ENCODE peak calls at places on chromosomes 1 and 21, in seven cellular contexts. W, L, H, Z, M, I and X are unnamed samples.

GRCh38 chr1:15756143-15757015 is 2.2 kb upstream of the FBLIM1 start:
- DNase-seq in L (no peak), M (no peak), Z (no peak), I (no peak), W (peak; percentile 47), H (no peak), X (no peak)

GRCh38 chr1:168693197-168693871 is 35.7 kb downstream of the DPT start:
- DNase-seq in W (no peak), Z (no peak), H (no peak), L (no peak), I (no peak), M (no peak), X (no peak)

GRCh38 chr1:23522244-23523013 is 8.6 kb downstream of the E2F2 start:
- DNase-seq in I (no peak), L (no peak), H (no peak), Z (peak; percentile 44), M (peak; percentile 85), W (no peak), X (no peak)

GRCh38 chr1:114314098-114314497 is 160.4 kb upstream of the SYT6 start:
- DNase-seq in H (no peak), I (peak; percentile 76), Z (peak; percentile 36), W (no peak), L (no peak), M (no peak), X (peak; percentile 26)

GRCh38 chr1:156246762-156247459 is 945 bp downstream of the PAQR6 start:
- DNase-seq in H (no peak), W (no peak), Z (no peak), M (no peak), I (no peak), L (no peak), X (no peak)

GRCh38 chr1:173411835-173412742 is 65.0 kb upstream of the PRDX6 start:
- DNase-seq in H (no peak), Z (peak; percentile 93), W (no peak), M (no peak), L (no peak), I (peak; percentile 87), X (peak; percentile 90)

GRCh38 chr1:2194319-2194897 is at the start of gene FAAP20:
- DNase-seq in I (peak; percentile 20), M (peak; percentile 69), H (no peak), W (no peak), Z (peak; percentile 54), L (no peak), X (peak; percentile 35)

GRCh38 chr1:14598498-14599172 is at the start of gene KAZN:
- DNase-seq in I (no peak), H (no peak), M (no peak), Z (no peak), L (peak; percentile 64), W (no peak), X (no peak)

GRCh38 chr1:231774719-231775322 is 148.2 kb downstream of the DISC1 start:
- DNase-seq in H (no peak), Z (no peak), L (no peak), M (peak; percentile 71), W (no peak), I (no peak), X (no peak)

GRCh38 chr1:121519042-121519755 is 334.4 kb downstream of the SRGAP2C start:
- DNase-seq in M (peak; percentile 88), L (peak; percentile 49), H (no peak), W (peak; percentile 1), I (no peak), Z (no peak), X (no peak)

GRCh38 chr1:32816676-32817158 is 441 bp downstream of the YARS1 start:
- DNase-seq in M (peak; percentile 62), L (no peak), W (peak; percentile 67), H (no peak), Z (peak; percentile 36), I (no peak), X (peak; percentile 12)

GRCh38 chr1:119874186-119874585 is 22.1 kb downstream of the ADAM30 start:
- DNase-seq in M (no peak), I (no peak), L (no peak), W (no peak), H (no peak), Z (no peak), X (no peak)

GRCh38 chr1:80656011-80656627 is 1144.6 kb upstream of the ADGRL2 start:
- DNase-seq in Z (peak; percentile 39), W (no peak), H (no peak), M (peak; percentile 2), I (no peak), L (peak; percentile 12), X (no peak)

GRCh38 chr1:181161170-181161870 is 72.8 kb downstream of the IER5 start:
- DNase-seq in Z (no peak), I (no peak), H (no peak), M (peak; percentile 53), L (no peak), W (no peak), X (no peak)

GRCh38 chr1:204073837-204074273 is 940 bp downstream of the SOX13 start:
- DNase-seq in L (no peak), Z (peak; percentile 12), H (no peak), M (no peak), I (no peak), W (no peak), X (no peak)

GRCh38 chr1:151368745-151369610 is 3.5 kb downstream of the SELENBP1 start:
- DNase-seq in W (no peak), Z (no peak), I (no peak), H (no peak), M (no peak), L (no peak), X (no peak)

GRCh38 chr1:19877821-19878636 is 4.2 kb upstream of the OTUD3 start:
- DNase-seq in I (no peak), Z (peak; percentile 58), L (no peak), M (peak; percentile 39), H (no peak), W (no peak), X (peak; percentile 21)

GRCh38 chr1:157085416-157085815 is 14.2 kb downstream of the ETV3L start:
- DNase-seq in H (no peak), L (no peak), Z (peak; percentile 25), M (peak; percentile 91), W (no peak), I (no peak), X (no peak)

GRCh38 chr1:218365600-218365999 is 20.5 kb downstream of the TGFB2 start:
- DNase-seq in H (no peak), W (no peak), L (no peak), Z (no peak), M (no peak), I (peak; percentile 49), X (no peak)

GRCh38 chr1:234670936-234671628 is 61.1 kb upstream of the IRF2BP2 start:
- DNase-seq in H (no peak), L (no peak), I (no peak), M (no peak), W (no peak), Z (no peak), X (no peak)

GRCh38 chr1:220991959-220992704 is 112.9 kb downstream of the HLX start:
- DNase-seq in Z (peak; percentile 64), L (no peak), I (no peak), H (no peak), M (no peak), W (no peak), X (peak; percentile 14)

DNA sequence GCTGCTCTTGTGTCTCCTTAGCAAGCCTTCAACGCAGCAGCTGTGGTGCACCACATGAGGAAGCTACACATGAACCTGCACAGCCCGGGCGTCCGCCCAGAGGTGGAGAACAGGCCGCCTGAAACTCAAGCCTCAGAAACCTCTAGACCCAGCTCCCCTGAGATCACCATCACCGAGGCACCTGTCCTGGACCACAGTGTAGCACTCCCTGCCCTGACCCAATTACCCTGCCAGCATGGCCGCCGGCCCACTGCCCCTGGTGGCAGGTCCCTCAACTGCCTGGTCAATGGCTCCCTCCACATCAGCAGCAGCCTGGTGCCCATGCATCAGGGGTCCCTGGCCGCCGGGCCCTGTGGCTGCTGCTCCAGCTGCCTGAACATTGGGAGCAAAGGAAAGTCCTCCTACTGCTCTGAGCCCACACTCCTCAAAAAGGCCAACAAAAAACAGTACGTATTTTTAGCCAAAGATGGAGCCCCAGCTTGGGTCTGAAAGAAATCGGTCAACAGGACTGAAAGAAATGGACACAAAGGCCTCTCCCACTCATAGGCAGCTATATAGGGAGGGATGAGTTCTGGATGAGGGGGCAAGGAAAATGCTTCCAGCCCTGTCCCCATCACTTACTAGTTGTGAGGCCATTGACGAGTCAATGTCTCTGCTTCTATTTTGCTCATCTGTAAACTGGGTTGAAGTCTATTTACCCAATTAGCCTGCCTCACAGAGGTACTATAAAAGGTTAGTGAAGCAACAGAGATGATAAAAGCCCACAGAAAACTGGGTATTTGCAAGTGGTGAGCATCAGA is 28.5 kb downstream of the CAMK1G start:
- DNase-seq in I (no peak), M (no peak), W (no peak), H (no peak), Z (no peak), L (no peak), X (no peak)
- TF ChIP-seq CTCF in I (no peak), M (peak; percentile 16), W (no peak), H (no peak), Z (no peak), L (no peak), X (peak; percentile 42)

GRCh38 chr1:215992620-215993019 is 425.5 kb downstream of the KCTD3 start:
- DNase-seq in Z (peak; percentile 26), L (no peak), W (no peak), M (peak; percentile 12), I (no peak), H (no peak), X (peak; percentile 43)
- TF ChIP-seq CTCF in Z (peak; percentile 42), L (peak; percentile 64), W (no peak), M (peak; percentile 18), I (peak; percentile 63), H (no peak), X (peak; percentile 69)

GRCh38 chr21:38768385-38769071 is 37.2 kb upstream of the ETS2 start:
- DNase-seq in W (no peak), M (no peak), H (no peak), I (peak; percentile 96), Z (peak; percentile 95), L (no peak), X (peak; percentile 94)
- TF ChIP-seq CTCF in W (no peak), M (no peak), H (no peak), I (no peak), Z (no peak), L (no peak), X (peak; percentile 37)

GRCh38 chr1:12014141-12014981 is 4.9 kb upstream of the MIIP start:
- DNase-seq in L (no peak), W (no peak), Z (peak; percentile 43), M (no peak), H (no peak), I (peak; percentile 61), X (peak; percentile 88)
- TF ChIP-seq CTCF in L (no peak), W (no peak), Z (peak; percentile 9), M (no peak), H (no peak), I (no peak), X (peak; percentile 63)

DNA sequence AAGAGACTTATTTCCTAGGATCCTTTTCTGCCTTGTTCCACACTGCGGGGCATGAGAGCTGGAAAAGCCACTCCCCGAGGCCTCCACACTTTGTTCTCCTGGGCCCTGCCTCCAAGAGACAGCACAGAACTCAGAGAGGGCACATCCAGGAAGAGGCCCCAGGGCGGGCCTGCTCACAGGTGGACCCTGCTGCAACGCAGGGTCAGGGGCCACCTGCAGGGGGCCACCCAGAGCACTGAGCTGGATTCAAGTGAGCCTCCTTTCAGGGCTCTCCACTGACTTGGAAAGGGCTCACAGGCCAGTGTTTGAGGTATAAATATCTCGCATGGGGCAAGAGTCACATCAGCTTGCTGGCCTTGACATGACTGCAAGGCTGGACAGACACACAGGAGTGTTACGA is 4.8 kb downstream of the RGS16 start:
- DNase-seq in M (peak; percentile 58), W (no peak), I (no peak), L (no peak), Z (no peak), H (no peak), X (no peak)
- TF ChIP-seq CTCF in M (peak; percentile 66), W (peak; percentile 11), I (no peak), L (peak; percentile 55), Z (peak; percentile 30), H (no peak), X (peak; percentile 67)